ENCODE peak calls at places on chromosome 16, in eight cellular contexts. J is H9, Y is AG10803, V is NB4, E is astrocyte of the cerebellum, R is OCI-LY7, O is upper lobe of right lung, X is Calu3. A is an unnamed sample.

GRCh38 chr16:3959148-3959547 is 78.6 kb upstream of the CREBBP start:
- DNase-seq in J (no peak), Y (peak), V (no peak), E (no peak), R (no peak), O (no peak), X (peak), A (no peak)

GRCh38 chr16:27571433-27572306 is 21.7 kb downstream of the KATNIP start:
- DNase-seq in J (no peak), Y (no peak), V (no peak), E (no peak), R (no peak), O (no peak), X (no peak), A (no peak)

GRCh38 chr16:19645557-19645981 is 72.5 kb downstream of the KNOP1 start:
- DNase-seq in J (no peak), Y (peak), V (no peak), E (no peak), R (no peak), O (no peak), X (no peak), A (no peak)

GRCh38 chr16:88856122-88856827 is 472 bp downstream of the GALNS start:
- DNase-seq in J (peak), Y (no peak), V (no peak), E (no peak), R (peak), O (peak), X (peak), A (no peak)

GRCh38 chr16:1909661-1910231 is 8.5 kb downstream of the HS3ST6 start:
- DNase-seq in J (peak), Y (peak), V (peak), E (no peak), R (no peak), O (no peak), X (no peak), A (no peak)

GRCh38 chr16:71288570-71288889 is 672 bp downstream of the CMTR2 start:
- DNase-seq in J (no peak), Y (no peak), V (no peak), E (no peak), R (no peak), O (no peak), X (no peak), A (no peak)

GRCh38 chr16:84175351-84176081 is 11.3 kb downstream of the TAF1C start:
- DNase-seq in J (peak), Y (peak), V (peak), E (no peak), R (peak), O (no peak), X (peak), A (no peak)

GRCh38 chr16:49213594-49213993 is 68.0 kb downstream of the CBLN1 start:
- DNase-seq in J (peak), Y (no peak), V (no peak), E (no peak), R (no peak), O (no peak), X (no peak), A (no peak)

GRCh38 chr16:14071576-14072271 is 605 bp downstream of the MRTFB start:
- DNase-seq in J (peak), Y (no peak), V (peak), E (no peak), R (peak), O (no peak), X (no peak), A (no peak)

GRCh38 chr16:19822534-19822933 is 62.1 kb downstream of the GPRC5B start:
- DNase-seq in J (no peak), Y (peak), V (peak), E (no peak), R (no peak), O (no peak), X (no peak), A (no peak)

GRCh38 chr16:81752225-81752875 is 26.7 kb upstream of the PLCG2 start:
- DNase-seq in J (no peak), Y (peak), V (peak), E (no peak), R (peak), O (peak), X (no peak), A (peak)

GRCh38 chr16:30570621-30571443 is 682 bp downstream of the ZNF688 start:
- DNase-seq in J (peak), Y (peak), V (no peak), E (no peak), R (no peak), O (peak), X (no peak), A (peak)

GRCh38 chr16:46762583-46762982 is 14.4 kb upstream of the MYLK3 start:
- DNase-seq in J (no peak), Y (no peak), V (no peak), E (no peak), R (no peak), O (no peak), X (no peak), A (no peak)

GRCh38 chr16:69906838-69907301 is 44.3 kb upstream of the CLEC18A start:
- DNase-seq in J (no peak), Y (peak), V (no peak), E (peak), R (no peak), O (no peak), X (no peak), A (no peak)

GRCh38 chr16:66270333-66270927 is 96.1 kb upstream of the CDH5 start:
- DNase-seq in J (peak), Y (peak), V (peak), E (no peak), R (peak), O (peak), X (peak), A (peak)

GRCh38 chr16:2963074-2963610 is 933 bp upstream of the KREMEN2 start:
- DNase-seq in J (no peak), Y (no peak), V (peak), E (no peak), R (no peak), O (no peak), X (no peak), A (peak)

GRCh38 chr16:58500329-58501241 is 642 bp downstream of the NDRG4 start:
- DNase-seq in J (peak), Y (no peak), V (no peak), E (no peak), R (no peak), O (no peak), X (no peak), A (peak)

GRCh38 chr16:81042821-81043220 is 7.2 kb downstream of the ATMIN start:
- DNase-seq in J (no peak), Y (no peak), V (no peak), E (no peak), R (no peak), O (no peak), X (no peak), A (no peak)

GRCh38 chr16:85328665-85329058 is 216.4 kb upstream of the CIBAR2 start:
- DNase-seq in J (peak), Y (no peak), V (no peak), E (no peak), R (no peak), O (no peak), X (no peak), A (no peak)

GRCh38 chr16:24983521-24983920 is 31.6 kb downstream of the ARHGAP17 start:
- DNase-seq in J (no peak), Y (no peak), V (no peak), E (no peak), R (no peak), O (no peak), X (no peak), A (no peak)

GRCh38 chr16:51150894-51151320 is at the start of gene SALL1:
- DNase-seq in J (no peak), Y (no peak), V (no peak), E (no peak), R (no peak), O (no peak), X (no peak), A (no peak)

GRCh38 chr16:56960681-56961281 is 969 bp upstream of the CETP start:
- DNase-seq in J (no peak), Y (no peak), V (no peak), E (no peak), R (no peak), O (no peak), X (no peak), A (no peak)

GRCh38 chr16:30561212-30561816 is 3.1 kb upstream of the ZNF764 start:
- DNase-seq in J (peak), Y (no peak), V (no peak), E (no peak), R (no peak), O (peak), X (peak), A (no peak)

GRCh38 chr16:85187002-85187401 is 74.7 kb upstream of the CIBAR2 start:
- DNase-seq in J (no peak), Y (peak), V (no peak), E (no peak), R (no peak), O (no peak), X (no peak), A (no peak)

GRCh38 chr16:81817789-81818304 is 38.8 kb downstream of the PLCG2 start:
- DNase-seq in J (no peak), Y (no peak), V (peak), E (no peak), R (peak), O (no peak), X (no peak), A (peak)

GRCh38 chr16:86723699-86724098 is 145.3 kb downstream of the FOXL1 start:
- DNase-seq in J (peak), Y (no peak), V (no peak), E (no peak), R (no peak), O (no peak), X (no peak), A (no peak)

GRCh38 chr16:23148513-23149266 is 562 bp downstream of the USP31 start:
- DNase-seq in J (peak), Y (peak), V (peak), E (no peak), R (peak), O (peak), X (peak), A (peak)

GRCh38 chr16:85750021-85750826 is 672 bp downstream of the C16orf74 start:
- DNase-seq in J (peak), Y (peak), V (peak), E (no peak), R (peak), O (peak), X (no peak), A (peak)

GRCh38 chr16:84532299-84532724 is 27.9 kb upstream of the MEAK7 start:
- DNase-seq in J (peak), Y (peak), V (no peak), E (peak), R (no peak), O (no peak), X (no peak), A (no peak)

GRCh38 chr16:88331989-88332920 is 50.5 kb upstream of the ZNF469 start:
- DNase-seq in J (no peak), Y (peak), V (no peak), E (peak), R (no peak), O (no peak), X (peak), A (no peak)

GRCh38 chr16:51773491-51773890 is 622.4 kb upstream of the SALL1 start:
- DNase-seq in J (peak), Y (no peak), V (no peak), E (no peak), R (no peak), O (no peak), X (no peak), A (no peak)

GRCh38 chr16:700684-701584 is 4.7 kb downstream of the FBXL16 start:
- DNase-seq in J (peak), Y (no peak), V (no peak), E (no peak), R (no peak), O (no peak), X (peak), A (peak)

GRCh38 chr16:69476920-69477418 is 52.5 kb downstream of the CYB5B start:
- DNase-seq in J (no peak), Y (peak), V (no peak), E (peak), R (no peak), O (no peak), X (no peak), A (no peak)

GRCh38 chr16:23795369-23795768 is 40.4 kb upstream of the PRKCB start:
- DNase-seq in J (no peak), Y (no peak), V (no peak), E (no peak), R (no peak), O (no peak), X (peak), A (no peak)

GRCh38 chr16:74627506-74628220 is 20.7 kb upstream of the GLG1 start:
- DNase-seq in J (no peak), Y (peak), V (no peak), E (no peak), R (no peak), O (no peak), X (no peak), A (no peak)

GRCh38 chr16:19375561-19376158 is 42.0 kb upstream of the TMC5 start:
- DNase-seq in J (peak), Y (peak), V (peak), E (peak), R (peak), O (no peak), X (peak), A (peak)

GRCh38 chr16:78227855-78228254 is 128.4 kb downstream of the WWOX start:
- DNase-seq in J (peak), Y (no peak), V (peak), E (no peak), R (peak), O (no peak), X (peak), A (no peak)
- TF ChIP-seq CTCF in J (peak), Y (no peak), V (peak), E (peak), R (peak), O (peak), X (peak), A (no peak)

GRCh38 chr16:12360240-12360639 is 383.7 kb downstream of the SNX29 start:
- DNase-seq in J (no peak), Y (no peak), V (no peak), E (no peak), R (no peak), O (no peak), X (no peak), A (no peak)
- TF ChIP-seq CTCF in J (no peak), Y (no peak), V (no peak), E (no peak), R (no peak), O (no peak), X (no peak), A (no peak)

GRCh38 chr16:68096491-68096890 is 11.3 kb downstream of the NFATC3 start:
- DNase-seq in J (no peak), Y (no peak), V (no peak), E (no peak), R (no peak), O (no peak), X (no peak), A (no peak)

GRCh38 chr16:68097088-68097487 is 11.9 kb downstream of the NFATC3 start:
- DNase-seq in J (no peak), Y (no peak), V (no peak), E (no peak), R (no peak), O (no peak), X (no peak), A (no peak)

GRCh38 chr16:68091604-68092261 is 6.6 kb downstream of the NFATC3 start:
- DNase-seq in J (no peak), Y (peak), V (peak), E (no peak), R (no peak), O (no peak), X (no peak), A (no peak)

GRCh38 chr16:68093816-68094613 is 8.8 kb downstream of the NFATC3 start:
- DNase-seq in J (no peak), Y (peak), V (peak), E (no peak), R (peak), O (no peak), X (no peak), A (no peak)

DNA sequence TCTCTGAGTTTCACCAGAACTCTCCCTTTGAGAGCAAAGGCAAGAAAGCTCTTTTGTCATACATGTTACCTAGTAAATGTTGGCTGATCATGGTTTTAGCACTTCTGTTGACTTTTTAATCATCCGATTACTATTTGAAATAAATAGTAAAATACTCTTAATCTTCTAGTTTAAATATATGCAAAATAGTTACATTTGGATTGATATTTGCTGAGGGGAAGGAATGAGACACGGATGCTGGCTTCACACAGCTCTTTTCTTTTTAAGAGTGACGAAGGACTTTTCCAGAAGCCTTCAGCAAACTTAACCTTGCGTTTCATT is 9.4 kb downstream of the NFATC3 start:
- DNase-seq in J (no peak), Y (no peak), V (no peak), E (no peak), R (no peak), O (no peak), X (no peak), A (no peak)
- TF ChIP-seq CTCF in J (peak), Y (no peak), V (no peak), E (peak), R (no peak), O (no peak), X (no peak), A (no peak)

DNA sequence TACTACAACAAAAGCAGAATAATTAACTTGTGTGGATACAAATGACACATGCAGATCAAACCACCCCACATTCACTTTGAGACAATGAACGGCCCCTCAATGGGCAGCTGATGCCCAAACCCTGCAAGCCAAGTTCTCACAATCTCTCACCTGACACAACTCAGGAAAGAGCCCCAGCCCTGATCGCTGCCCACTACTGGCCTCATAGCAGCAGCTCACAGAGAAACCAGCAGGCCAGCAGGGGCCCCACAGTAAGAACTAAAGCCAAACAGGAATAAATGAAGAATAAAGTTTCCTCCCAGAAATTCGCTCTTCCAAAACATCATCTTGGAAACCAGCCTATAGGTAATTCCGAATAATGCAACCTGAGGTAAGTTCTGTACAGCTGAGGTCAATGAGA is 7.7 kb downstream of the AKTIP start:
- DNase-seq in J (no peak), Y (no peak), V (no peak), E (no peak), R (no peak), O (no peak), X (no peak), A (no peak)
- TF ChIP-seq CTCF in J (peak), Y (no peak), V (no peak), E (peak), R (peak), O (no peak), X (peak), A (no peak)

DNA sequence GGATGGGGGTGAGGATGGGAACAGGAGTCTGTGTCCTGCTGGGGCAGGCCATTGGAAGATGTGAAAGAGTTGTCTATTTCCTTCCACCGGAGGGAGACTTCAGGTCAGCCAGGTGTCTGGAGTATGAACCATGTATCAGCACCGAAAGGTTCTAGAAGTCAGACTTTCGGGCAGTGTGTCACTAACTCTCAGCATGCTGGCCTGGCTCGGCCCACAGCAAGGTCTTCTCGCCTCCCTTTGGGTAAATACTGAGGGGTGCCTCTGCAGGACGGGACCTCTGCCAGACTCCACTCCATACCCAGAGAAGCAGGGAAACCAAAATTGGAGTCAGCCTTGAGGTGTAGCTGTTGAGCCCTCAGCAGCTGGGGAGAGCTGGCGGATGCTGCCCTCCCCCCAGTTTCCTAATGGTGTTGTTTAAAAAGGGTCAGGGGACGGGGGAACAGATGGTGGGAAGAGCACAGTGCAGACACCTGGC is 507 bp downstream of the CIITA start:
- DNase-seq in J (no peak), Y (no peak), V (no peak), E (no peak), R (peak), O (peak), X (no peak), A (no peak)
- TF ChIP-seq CTCF in J (peak), Y (no peak), V (no peak), E (no peak), R (peak), O (no peak), X (no peak), A (no peak)

A was measured in GM13976.